ENCODE peak calls at places on chromosomes 12 and 14, in seven cellular contexts. U, H, D, M, Q, L and G are unnamed samples.

GRCh38 chr12:53427905-53428594 is 4.4 kb downstream of the AMHR2 start:
- DNase-seq in U (no peak), H (peak), D (peak), M (no peak), Q (no peak), L (no peak), G (peak)

GRCh38 chr12:108839011-108839889 is 18.1 kb downstream of the SSH1 start:
- DNase-seq in U (no peak), H (peak), D (peak), M (no peak), Q (no peak), L (no peak), G (no peak)

GRCh38 chr14:21066882-21067502 is 3.1 kb upstream of the ARHGEF40 start:
- DNase-seq in U (no peak), H (no peak), D (no peak), M (no peak), Q (no peak), L (peak), G (no peak)

GRCh38 chr12:1911598-1912575 is 6.6 kb downstream of the CACNA2D4 start:
- DNase-seq in U (peak), H (no peak), D (no peak), M (no peak), Q (peak), L (no peak), G (no peak)

GRCh38 chr14:72516936-72517408 is 376.9 kb downstream of the DPF3 start:
- DNase-seq in U (peak), H (peak), D (peak), M (peak), Q (peak), L (peak), G (peak)

GRCh38 chr14:64507376-64508156 is 3.0 kb downstream of the ZBTB1 start:
- DNase-seq in U (no peak), H (peak), D (peak), M (no peak), Q (no peak), L (no peak), G (no peak)

GRCh38 chr12:131066207-131066885 is 112.6 kb downstream of the ADGRD1 start:
- DNase-seq in U (no peak), H (no peak), D (no peak), M (no peak), Q (no peak), L (no peak), G (no peak)

GRCh38 chr12:114478891-114479290 is 72.9 kb upstream of the TBX5 start:
- DNase-seq in U (no peak), H (no peak), D (no peak), M (no peak), Q (no peak), L (no peak), G (no peak)